ENCODE peak calls at places on chromosomes 7 and 10, in ten cellular contexts. One of them, this sample, is unnamed.
A peak's percentile ranks its signal among the peaks of the same experiment; 100 is the strongest.

GRCh38 chr7:102892631-102893278 is 20.0 kb upstream of the LRRC17 start:
- DNase-seq in neural crest cell: no peak
- DNase-seq in bronchial epithelial cell: peak; percentile 62
- DNase-seq in suprapubic skin: no peak
- DNase-seq in hypothalamus: no peak
- DNase-seq in HT-29: no peak
- DNase-seq in psoas muscle: no peak
- DNase-seq in GM12878: no peak
- DNase-seq in activated effector memory CD4-positive, alpha-beta T cell treated with anti-CD3 and anti-CD28 coated beads, Interleukin-2, amount 50 U/mL, for 16 hours: no peak
- DNase-seq in Calu3: no peak
- DNase-seq in this sample: no peak

GRCh38 chr10:63671317-63671937 is 150.2 kb downstream of the REEP3 start:
- DNase-seq in neural crest cell: no peak
- DNase-seq in psoas muscle: no peak
- DNase-seq in activated effector memory CD4-positive, alpha-beta T cell treated with anti-CD3 and anti-CD28 coated beads, Interleukin-2, amount 50 U/mL, for 16 hours: no peak
- DNase-seq in hypothalamus: no peak
- DNase-seq in Calu3: no peak
- DNase-seq in bronchial epithelial cell: no peak
- DNase-seq in suprapubic skin: no peak
- DNase-seq in HT-29: no peak
- DNase-seq in GM12878: no peak
- DNase-seq in this sample: peak; percentile 24

GRCh38 chr7:44983742-44984477 is 5.1 kb upstream of the MYO1G start:
- DNase-seq in psoas muscle: no peak
- DNase-seq in hypothalamus: no peak
- DNase-seq in GM12878: no peak
- DNase-seq in bronchial epithelial cell: no peak
- DNase-seq in HT-29: no peak
- DNase-seq in neural crest cell: no peak
- DNase-seq in Calu3: no peak
- DNase-seq in activated effector memory CD4-positive, alpha-beta T cell treated with anti-CD3 and anti-CD28 coated beads, Interleukin-2, amount 50 U/mL, for 16 hours: no peak
- DNase-seq in suprapubic skin: no peak
- DNase-seq in this sample: no peak

GRCh38 chr7:137987968-137988367 is 13.9 kb downstream of the CREB3L2 start:
- DNase-seq in GM12878: peak; percentile 61
- DNase-seq in bronchial epithelial cell: no peak
- DNase-seq in Calu3: no peak
- DNase-seq in psoas muscle: no peak
- DNase-seq in activated effector memory CD4-positive, alpha-beta T cell treated with anti-CD3 and anti-CD28 coated beads, Interleukin-2, amount 50 U/mL, for 16 hours: no peak
- DNase-seq in suprapubic skin: no peak
- DNase-seq in neural crest cell: no peak
- DNase-seq in hypothalamus: no peak
- DNase-seq in HT-29: no peak
- DNase-seq in this sample: peak; percentile 63

GRCh38 chr7:129644634-129645230 is 33.2 kb downstream of the NRF1 start:
- DNase-seq in neural crest cell: no peak
- DNase-seq in hypothalamus: no peak
- DNase-seq in HT-29: peak; percentile 65
- DNase-seq in psoas muscle: no peak
- DNase-seq in Calu3: peak; percentile 22
- DNase-seq in bronchial epithelial cell: peak; percentile 57
- DNase-seq in activated effector memory CD4-positive, alpha-beta T cell treated with anti-CD3 and anti-CD28 coated beads, Interleukin-2, amount 50 U/mL, for 16 hours: no peak
- DNase-seq in suprapubic skin: no peak
- DNase-seq in GM12878: no peak
- DNase-seq in this sample: peak; percentile 66

GRCh38 chr7:81209059-81209458 is 290.2 kb upstream of the SEMA3C start:
- DNase-seq in psoas muscle: no peak
- DNase-seq in Calu3: no peak
- DNase-seq in GM12878: no peak
- DNase-seq in HT-29: no peak
- DNase-seq in suprapubic skin: no peak
- DNase-seq in bronchial epithelial cell: no peak
- DNase-seq in hypothalamus: no peak
- DNase-seq in neural crest cell: no peak
- DNase-seq in activated effector memory CD4-positive, alpha-beta T cell treated with anti-CD3 and anti-CD28 coated beads, Interleukin-2, amount 50 U/mL, for 16 hours: no peak
- DNase-seq in this sample: no peak

GRCh38 chr10:43160067-43160918 is 22.0 kb downstream of the CSGALNACT2 start:
- DNase-seq in GM12878: no peak
- DNase-seq in hypothalamus: no peak
- DNase-seq in suprapubic skin: no peak
- DNase-seq in HT-29: no peak
- DNase-seq in Calu3: no peak
- DNase-seq in bronchial epithelial cell: peak; percentile 88
- DNase-seq in neural crest cell: no peak
- DNase-seq in psoas muscle: no peak
- DNase-seq in activated effector memory CD4-positive, alpha-beta T cell treated with anti-CD3 and anti-CD28 coated beads, Interleukin-2, amount 50 U/mL, for 16 hours: peak; percentile 73
- DNase-seq in this sample: no peak

GRCh38 chr7:36668750-36669149 is 55.5 kb downstream of the AOAH start:
- DNase-seq in Calu3: no peak
- DNase-seq in neural crest cell: no peak
- DNase-seq in psoas muscle: no peak
- DNase-seq in hypothalamus: no peak
- DNase-seq in HT-29: no peak
- DNase-seq in GM12878: no peak
- DNase-seq in activated effector memory CD4-positive, alpha-beta T cell treated with anti-CD3 and anti-CD28 coated beads, Interleukin-2, amount 50 U/mL, for 16 hours: no peak
- DNase-seq in bronchial epithelial cell: no peak
- DNase-seq in suprapubic skin: no peak
- DNase-seq in this sample: no peak

GRCh38 chr7:43590862-43591550 is 8.1 kb downstream of the STK17A start:
- DNase-seq in neural crest cell: no peak
- DNase-seq in bronchial epithelial cell: no peak
- DNase-seq in Calu3: no peak
- DNase-seq in HT-29: no peak
- DNase-seq in suprapubic skin: no peak
- DNase-seq in GM12878: peak; percentile 87
- DNase-seq in activated effector memory CD4-positive, alpha-beta T cell treated with anti-CD3 and anti-CD28 coated beads, Interleukin-2, amount 50 U/mL, for 16 hours: no peak
- DNase-seq in psoas muscle: no peak
- DNase-seq in hypothalamus: no peak
- DNase-seq in this sample: no peak

GRCh38 chr10:96720422-96721206 is at the start of gene PIK3AP1:
- DNase-seq in bronchial epithelial cell: no peak
- DNase-seq in suprapubic skin: no peak
- DNase-seq in Calu3: peak; percentile 54
- DNase-seq in psoas muscle: peak; percentile 70
- DNase-seq in activated effector memory CD4-positive, alpha-beta T cell treated with anti-CD3 and anti-CD28 coated beads, Interleukin-2, amount 50 U/mL, for 16 hours: peak; percentile 76
- DNase-seq in neural crest cell: peak; percentile 16
- DNase-seq in HT-29: peak; percentile 62
- DNase-seq in GM12878: no peak
- DNase-seq in hypothalamus: no peak
- DNase-seq in this sample: peak; percentile 13

GRCh38 chr7:95330194-95331003 is 6.1 kb upstream of the PON1 start:
- DNase-seq in psoas muscle: no peak
- DNase-seq in neural crest cell: no peak
- DNase-seq in hypothalamus: no peak
- DNase-seq in GM12878: peak; percentile 33
- DNase-seq in Calu3: no peak
- DNase-seq in activated effector memory CD4-positive, alpha-beta T cell treated with anti-CD3 and anti-CD28 coated beads, Interleukin-2, amount 50 U/mL, for 16 hours: no peak
- DNase-seq in HT-29: no peak
- DNase-seq in bronchial epithelial cell: peak; percentile 3
- DNase-seq in suprapubic skin: no peak
- DNase-seq in this sample: peak; percentile 58

GRCh38 chr10:132363376-132363775 is 31.4 kb downstream of the LRRC27 start:
- DNase-seq in suprapubic skin: peak; percentile 45
- DNase-seq in bronchial epithelial cell: no peak
- DNase-seq in HT-29: no peak
- DNase-seq in activated effector memory CD4-positive, alpha-beta T cell treated with anti-CD3 and anti-CD28 coated beads, Interleukin-2, amount 50 U/mL, for 16 hours: peak; percentile 54
- DNase-seq in psoas muscle: no peak
- DNase-seq in neural crest cell: no peak
- DNase-seq in GM12878: no peak
- DNase-seq in Calu3: no peak
- DNase-seq in hypothalamus: no peak
- DNase-seq in this sample: no peak

GRCh38 chr10:103917326-103918052 is 495 bp downstream of the STN1 start:
- DNase-seq in suprapubic skin: peak; percentile 82
- DNase-seq in Calu3: peak; percentile 29
- DNase-seq in GM12878: no peak
- DNase-seq in psoas muscle: no peak
- DNase-seq in bronchial epithelial cell: no peak
- DNase-seq in activated effector memory CD4-positive, alpha-beta T cell treated with anti-CD3 and anti-CD28 coated beads, Interleukin-2, amount 50 U/mL, for 16 hours: no peak
- DNase-seq in HT-29: peak; percentile 72
- DNase-seq in neural crest cell: peak; percentile 10
- DNase-seq in hypothalamus: no peak
- DNase-seq in this sample: no peak

GRCh38 chr7:115522174-115522573 is 508.4 kb downstream of the TFEC start:
- DNase-seq in hypothalamus: no peak
- DNase-seq in neural crest cell: no peak
- DNase-seq in GM12878: no peak
- DNase-seq in psoas muscle: no peak
- DNase-seq in HT-29: no peak
- DNase-seq in suprapubic skin: no peak
- DNase-seq in Calu3: no peak
- DNase-seq in bronchial epithelial cell: no peak
- DNase-seq in activated effector memory CD4-positive, alpha-beta T cell treated with anti-CD3 and anti-CD28 coated beads, Interleukin-2, amount 50 U/mL, for 16 hours: no peak
- DNase-seq in this sample: no peak

GRCh38 chr10:132572545-132572937 is 35.0 kb downstream of the INPP5A start:
- DNase-seq in activated effector memory CD4-positive, alpha-beta T cell treated with anti-CD3 and anti-CD28 coated beads, Interleukin-2, amount 50 U/mL, for 16 hours: no peak
- DNase-seq in suprapubic skin: no peak
- DNase-seq in hypothalamus: no peak
- DNase-seq in psoas muscle: no peak
- DNase-seq in bronchial epithelial cell: no peak
- DNase-seq in Calu3: no peak
- DNase-seq in HT-29: no peak
- DNase-seq in neural crest cell: no peak
- DNase-seq in GM12878: no peak
- DNase-seq in this sample: no peak

GRCh38 chr7:25862993-25863726 is 288.8 kb upstream of the NFE2L3 start:
- DNase-seq in suprapubic skin: no peak
- DNase-seq in hypothalamus: no peak
- DNase-seq in psoas muscle: no peak
- DNase-seq in neural crest cell: no peak
- DNase-seq in Calu3: no peak
- DNase-seq in activated effector memory CD4-positive, alpha-beta T cell treated with anti-CD3 and anti-CD28 coated beads, Interleukin-2, amount 50 U/mL, for 16 hours: no peak
- DNase-seq in bronchial epithelial cell: no peak
- DNase-seq in HT-29: no peak
- DNase-seq in GM12878: no peak
- DNase-seq in this sample: no peak

GRCh38 chr10:101895781-101896180 is 52.2 kb upstream of the KCNIP2 start:
- DNase-seq in neural crest cell: no peak
- DNase-seq in Calu3: no peak
- DNase-seq in psoas muscle: no peak
- DNase-seq in suprapubic skin: no peak
- DNase-seq in activated effector memory CD4-positive, alpha-beta T cell treated with anti-CD3 and anti-CD28 coated beads, Interleukin-2, amount 50 U/mL, for 16 hours: no peak
- DNase-seq in bronchial epithelial cell: peak; percentile 60
- DNase-seq in HT-29: no peak
- DNase-seq in GM12878: no peak
- DNase-seq in hypothalamus: no peak
- DNase-seq in this sample: no peak

GRCh38 chr7:45001138-45001694 is 1.2 kb downstream of the CCM2 start:
- DNase-seq in activated effector memory CD4-positive, alpha-beta T cell treated with anti-CD3 and anti-CD28 coated beads, Interleukin-2, amount 50 U/mL, for 16 hours: peak; percentile 88
- DNase-seq in bronchial epithelial cell: peak; percentile 78
- DNase-seq in psoas muscle: no peak
- DNase-seq in HT-29: peak; percentile 69
- DNase-seq in Calu3: peak; percentile 54
- DNase-seq in neural crest cell: no peak
- DNase-seq in GM12878: no peak
- DNase-seq in suprapubic skin: no peak
- DNase-seq in hypothalamus: no peak
- DNase-seq in this sample: peak; percentile 36

GRCh38 chr10:122561212-122561611 is 658 bp downstream of the DMBT1 start:
- DNase-seq in suprapubic skin: no peak
- DNase-seq in Calu3: no peak
- DNase-seq in HT-29: no peak
- DNase-seq in neural crest cell: no peak
- DNase-seq in GM12878: no peak
- DNase-seq in activated effector memory CD4-positive, alpha-beta T cell treated with anti-CD3 and anti-CD28 coated beads, Interleukin-2, amount 50 U/mL, for 16 hours: no peak
- DNase-seq in psoas muscle: no peak
- DNase-seq in bronchial epithelial cell: peak; percentile 54
- DNase-seq in hypothalamus: no peak
- DNase-seq in this sample: no peak

GRCh38 chr10:91090761-91091529 is 129.5 kb upstream of the PCGF5 start:
- DNase-seq in psoas muscle: no peak
- DNase-seq in bronchial epithelial cell: no peak
- DNase-seq in suprapubic skin: no peak
- DNase-seq in hypothalamus: no peak
- DNase-seq in GM12878: no peak
- DNase-seq in activated effector memory CD4-positive, alpha-beta T cell treated with anti-CD3 and anti-CD28 coated beads, Interleukin-2, amount 50 U/mL, for 16 hours: no peak
- DNase-seq in neural crest cell: no peak
- DNase-seq in Calu3: no peak
- DNase-seq in HT-29: no peak
- DNase-seq in this sample: peak; percentile 33

GRCh38 chr10:34520084-34520483 is 295.0 kb downstream of the PARD3 start:
- DNase-seq in bronchial epithelial cell: peak; percentile 86
- DNase-seq in neural crest cell: no peak
- DNase-seq in HT-29: peak; percentile 75
- DNase-seq in hypothalamus: no peak
- DNase-seq in Calu3: peak; percentile 34
- DNase-seq in psoas muscle: no peak
- DNase-seq in GM12878: no peak
- DNase-seq in activated effector memory CD4-positive, alpha-beta T cell treated with anti-CD3 and anti-CD28 coated beads, Interleukin-2, amount 50 U/mL, for 16 hours: no peak
- DNase-seq in suprapubic skin: no peak
- DNase-seq in this sample: no peak

GRCh38 chr10:99678921-99679320 is 19.6 kb downstream of the ENTPD7 start:
- DNase-seq in psoas muscle: no peak
- DNase-seq in GM12878: no peak
- DNase-seq in suprapubic skin: no peak
- DNase-seq in hypothalamus: no peak
- DNase-seq in bronchial epithelial cell: no peak
- DNase-seq in Calu3: no peak
- DNase-seq in HT-29: no peak
- DNase-seq in activated effector memory CD4-positive, alpha-beta T cell treated with anti-CD3 and anti-CD28 coated beads, Interleukin-2, amount 50 U/mL, for 16 hours: no peak
- DNase-seq in neural crest cell: no peak
- DNase-seq in this sample: no peak

GRCh38 chr10:31678573-31679122 is 250.0 kb downstream of the ARHGAP12 start:
- DNase-seq in suprapubic skin: no peak
- DNase-seq in HT-29: no peak
- DNase-seq in activated effector memory CD4-positive, alpha-beta T cell treated with anti-CD3 and anti-CD28 coated beads, Interleukin-2, amount 50 U/mL, for 16 hours: no peak
- DNase-seq in neural crest cell: no peak
- DNase-seq in Calu3: no peak
- DNase-seq in GM12878: no peak
- DNase-seq in bronchial epithelial cell: no peak
- DNase-seq in psoas muscle: no peak
- DNase-seq in hypothalamus: no peak
- DNase-seq in this sample: no peak

GRCh38 chr10:110436554-110437350 is 61.0 kb upstream of the DUSP5 start:
- DNase-seq in hypothalamus: no peak
- DNase-seq in activated effector memory CD4-positive, alpha-beta T cell treated with anti-CD3 and anti-CD28 coated beads, Interleukin-2, amount 50 U/mL, for 16 hours: peak; percentile 31
- DNase-seq in GM12878: no peak
- DNase-seq in HT-29: no peak
- DNase-seq in suprapubic skin: peak; percentile 26
- DNase-seq in neural crest cell: no peak
- DNase-seq in psoas muscle: peak; percentile 11
- DNase-seq in bronchial epithelial cell: no peak
- DNase-seq in Calu3: no peak
- DNase-seq in this sample: no peak

GRCh38 chr7:129990403-129991192 is 37.8 kb upstream of the UBE2H start:
- DNase-seq in psoas muscle: no peak
- DNase-seq in HT-29: no peak
- DNase-seq in hypothalamus: no peak
- DNase-seq in Calu3: no peak
- DNase-seq in GM12878: no peak
- DNase-seq in neural crest cell: peak; percentile 14
- DNase-seq in suprapubic skin: no peak
- DNase-seq in activated effector memory CD4-positive, alpha-beta T cell treated with anti-CD3 and anti-CD28 coated beads, Interleukin-2, amount 50 U/mL, for 16 hours: no peak
- DNase-seq in bronchial epithelial cell: no peak
- DNase-seq in this sample: peak; percentile 56

GRCh38 chr10:93777092-93777491 is 19.4 kb downstream of the LGI1 start:
- DNase-seq in suprapubic skin: no peak
- DNase-seq in HT-29: no peak
- DNase-seq in psoas muscle: no peak
- DNase-seq in activated effector memory CD4-positive, alpha-beta T cell treated with anti-CD3 and anti-CD28 coated beads, Interleukin-2, amount 50 U/mL, for 16 hours: no peak
- DNase-seq in hypothalamus: no peak
- DNase-seq in neural crest cell: no peak
- DNase-seq in bronchial epithelial cell: no peak
- DNase-seq in GM12878: no peak
- DNase-seq in Calu3: no peak
- DNase-seq in this sample: no peak

GRCh38 chr7:27688056-27688455 is 25.4 kb upstream of the HIBADH start:
- DNase-seq in bronchial epithelial cell: no peak
- DNase-seq in hypothalamus: no peak
- DNase-seq in psoas muscle: no peak
- DNase-seq in suprapubic skin: no peak
- DNase-seq in HT-29: no peak
- DNase-seq in Calu3: no peak
- DNase-seq in GM12878: no peak
- DNase-seq in neural crest cell: no peak
- DNase-seq in activated effector memory CD4-positive, alpha-beta T cell treated with anti-CD3 and anti-CD28 coated beads, Interleukin-2, amount 50 U/mL, for 16 hours: no peak
- DNase-seq in this sample: no peak

GRCh38 chr10:113047605-113047962 is 97.5 kb downstream of the TCF7L2 start:
- DNase-seq in HT-29: no peak
- DNase-seq in suprapubic skin: no peak
- DNase-seq in activated effector memory CD4-positive, alpha-beta T cell treated with anti-CD3 and anti-CD28 coated beads, Interleukin-2, amount 50 U/mL, for 16 hours: no peak
- DNase-seq in bronchial epithelial cell: peak; percentile 67
- DNase-seq in hypothalamus: no peak
- DNase-seq in neural crest cell: no peak
- DNase-seq in Calu3: no peak
- DNase-seq in psoas muscle: no peak
- DNase-seq in GM12878: no peak
- DNase-seq in this sample: no peak

This sample was measured in myocyte.